ENCODE peak calls at places on chromosomes 11 and 22, in six cellular contexts. V is AG04450, X is right lobe of liver, S is gastrocnemius medialis, U is hepatocyte, F is colonic mucosa. D is an unnamed sample.

GRCh38 chr22:48513929-48514328 is 1313.7 kb downstream of the BRD1 start:
- DNase-seq in V (no peak), X (no peak), S (no peak), U (no peak), F (no peak), D (no peak)

GRCh38 chr11:60978546-60979380 is 7.3 kb downstream of the CD6 start:
- DNase-seq in V (no peak), X (no peak), S (no peak), U (no peak), F (no peak), D (no peak)

GRCh38 chr22:25754527-25755202 is 12.7 kb downstream of the MYO18B start:
- DNase-seq in V (peak; percentile 33), X (no peak), S (peak; percentile 97), U (no peak), F (no peak), D (no peak)

GRCh38 chr11:8080674-8081590 is at the start of gene TUB:
- DNase-seq in V (no peak), X (no peak), S (no peak), U (peak; percentile 67), F (no peak), D (no peak)

GRCh38 chr11:63699906-63700305 is 18.6 kb downstream of the RTN3 start:
- DNase-seq in V (no peak), X (no peak), S (no peak), U (no peak), F (no peak), D (no peak)

GRCh38 chr22:46055176-46055850 is 78.4 kb upstream of the WNT7B start:
- DNase-seq in V (no peak), X (peak; percentile 60), S (peak; percentile 81), U (no peak), F (peak; percentile 78), D (no peak)

GRCh38 chr11:61645179-61645868 is 34.9 kb upstream of the DAGLA start:
- DNase-seq in V (no peak), X (no peak), S (no peak), U (no peak), F (no peak), D (no peak)

GRCh38 chr22:46774456-46775363 is 12.3 kb downstream of the TBC1D22A start:
- DNase-seq in V (no peak), X (no peak), S (no peak), U (no peak), F (no peak), D (no peak)

GRCh38 chr22:19775496-19776325 is 15.1 kb downstream of the TBX1 start:
- DNase-seq in V (no peak), X (peak; percentile 44), S (no peak), U (no peak), F (no peak), D (no peak)

GRCh38 chr11:58316142-58316541 is 42.7 kb downstream of the OR5B17 start:
- DNase-seq in V (no peak), X (no peak), S (no peak), U (no peak), F (no peak), D (no peak)

GRCh38 chr22:44567846-44568493 is 69.9 kb upstream of the RTL6 start:
- DNase-seq in V (no peak), X (no peak), S (no peak), U (peak; percentile 46), F (peak; percentile 42), D (no peak)

GRCh38 chr11:70326365-70326803 is 55.9 kb downstream of the PPFIA1 start:
- DNase-seq in V (peak; percentile 33), X (no peak), S (peak; percentile 35), U (peak; percentile 21), F (peak; percentile 29), D (no peak)

GRCh38 chr11:34916810-34917780 is 677 bp downstream of the PDHX start:
- DNase-seq in V (no peak), X (no peak), S (no peak), U (no peak), F (no peak), D (no peak)

GRCh38 chr22:50485221-50486131 is 1.2 kb upstream of the MIOX start:
- DNase-seq in V (no peak), X (peak; percentile 80), S (no peak), U (no peak), F (no peak), D (no peak)

GRCh38 chr11:2651054-2651617 is 48.7 kb downstream of the KCNQ1OT1 start:
- DNase-seq in V (no peak), X (no peak), S (no peak), U (no peak), F (no peak), D (no peak)

GRCh38 chr11:74370122-74370521 is 28.1 kb downstream of the PGM2L1 start:
- DNase-seq in V (no peak), X (no peak), S (no peak), U (no peak), F (no peak), D (no peak)

GRCh38 chr11:65121447-65121864 is 478 bp downstream of the FAU start:
- DNase-seq in V (no peak), X (peak; percentile 72), S (no peak), U (peak; percentile 72), F (no peak), D (no peak)

GRCh38 chr11:115153135-115153534 is 351.1 kb downstream of the CADM1 start:
- DNase-seq in V (no peak), X (no peak), S (no peak), U (no peak), F (no peak), D (no peak)

GRCh38 chr22:48945621-48946458 is 881.8 kb downstream of the BRD1 start:
- DNase-seq in V (no peak), X (peak; percentile 22), S (no peak), U (no peak), F (peak; percentile 10), D (no peak)

GRCh38 chr22:49938565-49939136 is 20.2 kb downstream of the CRELD2 start:
- DNase-seq in V (no peak), X (no peak), S (no peak), U (no peak), F (no peak), D (no peak)

GRCh38 chr11:60844045-60844869 is 2.3 kb downstream of the CCDC86 start:
- DNase-seq in V (no peak), X (no peak), S (no peak), U (no peak), F (no peak), D (no peak)

GRCh38 chr22:45477366-45478107 is 25.1 kb upstream of the FBLN1 start:
- DNase-seq in V (no peak), X (no peak), S (no peak), U (no peak), F (no peak), D (no peak)

GRCh38 chr11:128297111-128297651 is 290.2 kb downstream of the ETS1 start:
- DNase-seq in V (no peak), X (no peak), S (no peak), U (no peak), F (no peak), D (no peak)

GRCh38 chr11:85569525-85569924 is 57.6 kb downstream of the DLG2 start:
- DNase-seq in V (no peak), X (no peak), S (no peak), U (no peak), F (no peak), D (no peak)

GRCh38 chr22:45867118-45867905 is 109.7 kb downstream of the WNT7B start:
- DNase-seq in V (no peak), X (peak; percentile 47), S (no peak), U (peak; percentile 62), F (peak; percentile 16), D (no peak)

GRCh38 chr11:129408865-129409444 is 33.3 kb downstream of the BARX2 start:
- DNase-seq in V (no peak), X (no peak), S (no peak), U (no peak), F (no peak), D (no peak)

GRCh38 chr11:17350455-17351170 is 987 bp upstream of the NCR3LG1 start:
- DNase-seq in V (no peak), X (no peak), S (no peak), U (no peak), F (no peak), D (no peak)
- H3K4me3 ChIP-seq in V (no peak overlapping the region), X (no peak overlapping the region), S (no peak overlapping the region), U (no peak overlapping the region), F (no peak overlapping the region), D (no peak overlapping the region)

DNA sequence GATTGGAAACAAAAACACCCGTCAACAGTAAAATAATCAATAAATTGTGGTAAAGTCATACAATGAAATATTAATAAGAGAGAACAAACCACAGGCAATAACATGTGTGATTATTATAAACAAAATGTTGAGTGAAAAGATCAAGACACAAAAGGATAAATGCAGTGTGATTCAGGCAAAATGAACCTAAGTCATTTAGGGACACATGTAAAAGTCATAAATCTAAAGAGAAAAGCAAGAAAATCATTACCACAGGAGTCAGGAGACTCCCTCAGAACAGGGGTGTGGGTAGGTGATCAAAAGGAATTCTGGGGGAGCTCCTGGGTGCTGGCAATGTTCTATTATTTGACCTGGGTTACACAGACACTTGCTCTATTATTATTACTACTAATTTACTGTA is 47.9 kb upstream of the PPP2R1B start:
- DNase-seq in V (no peak), X (no peak), S (no peak), U (no peak), F (no peak), D (no peak)
- H3K27ac ChIP-seq in V (peak overlapping the region; percentile 67), X (no peak overlapping the region), S (no peak overlapping the region), U (peak overlapping the region; percentile 14), F (no peak overlapping the region), D (no peak overlapping the region)

GRCh38 chr11:133697161-133697560 is 148.2 kb downstream of the SPATA19 start:
- DNase-seq in V (no peak), X (no peak), S (peak; percentile 20), U (no peak), F (no peak), D (no peak)
- H3K27me3 ChIP-seq in V (no peaks in the 10 kb centered on the region), X (no peaks in the 10 kb centered on the region), S (no peaks in the 10 kb centered on the region), U (no peaks in the 10 kb centered on the region), F (no peaks in the 10 kb centered on the region), D (no peaks in the 10 kb centered on the region)

GRCh38 chr11:120241277-120241676 is 1.3 kb downstream of the POU2F3 start:
- DNase-seq in V (no peak), X (no peak), S (no peak), U (no peak), F (no peak), D (no peak)

GRCh38 chr11:120236169-120237107 is 3.5 kb upstream of the POU2F3 start:
- DNase-seq in V (no peak), X (no peak), S (no peak), U (no peak), F (no peak), D (no peak)

GRCh38 chr11:120240866-120241265 is 926 bp downstream of the POU2F3 start:
- DNase-seq in V (no peak), X (no peak), S (no peak), U (no peak), F (no peak), D (no peak)

GRCh38 chr11:120239713-120240640 is at the start of gene POU2F3:
- DNase-seq in V (no peak), X (no peak), S (no peak), U (peak; percentile 62), F (no peak), D (no peak)

DNA sequence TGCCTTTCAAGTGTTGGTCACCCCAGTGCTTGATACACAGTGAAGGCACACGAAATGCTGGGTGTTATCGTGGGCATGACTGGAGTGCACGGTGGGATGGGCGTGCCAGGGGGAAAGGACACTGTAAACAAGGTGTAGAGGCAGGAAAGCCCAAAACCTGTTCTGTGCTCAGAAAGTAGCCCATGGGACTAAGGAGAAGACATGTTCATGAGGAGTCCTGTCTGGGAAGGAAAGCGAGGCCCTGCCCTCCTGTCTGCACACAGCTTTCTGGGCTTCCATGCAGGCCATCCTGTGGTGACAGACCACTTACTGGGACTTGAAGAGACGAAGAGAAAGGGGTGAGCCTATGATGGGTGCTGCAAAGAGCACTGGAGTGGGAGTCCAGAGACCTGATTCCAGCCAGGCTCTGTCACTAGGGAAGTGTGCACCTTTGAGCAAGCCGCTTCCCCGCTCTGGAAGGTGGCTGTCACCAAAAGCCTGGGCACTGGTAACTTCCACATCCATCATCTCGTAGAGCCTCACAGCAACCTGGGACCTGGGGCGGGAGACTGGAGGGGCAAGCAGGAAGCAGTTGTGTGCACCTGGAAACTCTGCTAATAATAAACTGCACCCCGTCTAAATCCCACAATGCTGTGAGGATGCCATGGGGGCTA is 846 bp upstream of the POU2F3 start:
- DNase-seq in V (no peak), X (no peak), S (no peak), U (no peak), F (no peak), D (no peak)
- H3K4me3 ChIP-seq in V (no peak overlapping the region), X (no peak overlapping the region), S (no peak overlapping the region), U (no peak overlapping the region), F (no peak overlapping the region), D (no peak overlapping the region)

D was measured in iPS DF 6.9.